ENCODE peak calls at places on chromosomes 4 and X, in five cellular contexts. Y is neuronal stem cell, W is IMR-90, C is Karpas-422, B is AG04450. M is an unnamed sample.

GRCh38 chr4:52102587-52102986 is 51.5 kb downstream of the SPATA18 start:
- DNase-seq in Y (no peak), W (peak; percentile 23), C (peak; percentile 65), B (no peak), M (no peak)

GRCh38 chr4:56619160-56619559 is 61.9 kb downstream of the HOPX start:
- DNase-seq in Y (no peak), W (peak; percentile 58), C (no peak), B (no peak), M (peak; percentile 79)

GRCh38 chr4:114595207-114595606 is 3.4 kb upstream of the UGT8 start:
- DNase-seq in Y (no peak), W (no peak), C (no peak), B (no peak), M (no peak)

GRCh38 chr4:4640692-4641091 is 98.8 kb upstream of the STX18 start:
- DNase-seq in Y (no peak), W (no peak), C (no peak), B (no peak), M (no peak)

GRCh38 chr4:4869380-4869723 is 9.9 kb downstream of the MSX1 start:
- DNase-seq in Y (peak; percentile 8), W (no peak), C (no peak), B (no peak), M (no peak)

GRCh38 chr4:185920691-185921260 is 108.8 kb upstream of the SORBS2 start:
- DNase-seq in Y (no peak), W (no peak), C (no peak), B (no peak), M (no peak)

GRCh38 chr4:20430555-20430954 is 178.8 kb downstream of the SLIT2 start:
- DNase-seq in Y (no peak), W (peak; percentile 69), C (no peak), B (peak; percentile 48), M (no peak)

GRCh38 chrX:15854080-15854655 is 445 bp downstream of the AP1S2 start:
- DNase-seq in Y (peak; percentile 51), W (no peak), C (peak; percentile 78), B (no peak), M (peak; percentile 35)

GRCh38 chrX:97334850-97335249 is 451.1 kb downstream of the RPA4 start:
- DNase-seq in Y (no peak), W (no peak), C (peak; percentile 62), B (no peak), M (no peak)

GRCh38 chr4:187940299-187940698 is 55.3 kb upstream of the ZFP42 start:
- DNase-seq in Y (no peak), W (peak; percentile 58), C (no peak), B (no peak), M (no peak)

GRCh38 chr4:90904018-90904417 is 776.8 kb downstream of the CCSER1 start:
- DNase-seq in Y (no peak), W (no peak), C (no peak), B (no peak), M (no peak)

GRCh38 chrX:149871940-149872339 is 9.0 kb upstream of the MAGEA8 start:
- DNase-seq in Y (no peak), W (no peak), C (peak; percentile 78), B (no peak), M (no peak)

GRCh38 chrX:118216488-118216887 is 99.9 kb upstream of the KLHL13 start:
- DNase-seq in Y (no peak), W (no peak), C (no peak), B (no peak), M (no peak)

GRCh38 chr4:23667659-23668058 is 222.2 kb downstream of the PPARGC1A start:
- DNase-seq in Y (no peak), W (no peak), C (no peak), B (no peak), M (no peak)

GRCh38 chr4:132227349-132228165 is 921.5 kb upstream of the PCDH10 start:
- DNase-seq in Y (no peak), W (peak; percentile 2), C (peak; percentile 55), B (no peak), M (no peak)

GRCh38 chr4:125322363-125322730 is 7.6 kb downstream of the FAT4 start:
- DNase-seq in Y (no peak), W (peak; percentile 35), C (no peak), B (no peak), M (no peak)

GRCh38 chr4:124737619-124738018 is 25.1 kb upstream of the ANKRD50 start:
- DNase-seq in Y (no peak), W (no peak), C (no peak), B (no peak), M (no peak)

GRCh38 chr4:56049428-56050212 is 100.9 kb downstream of the CEP135 start:
- DNase-seq in Y (peak; percentile 43), W (no peak), C (peak; percentile 57), B (no peak), M (peak; percentile 36)

DNA sequence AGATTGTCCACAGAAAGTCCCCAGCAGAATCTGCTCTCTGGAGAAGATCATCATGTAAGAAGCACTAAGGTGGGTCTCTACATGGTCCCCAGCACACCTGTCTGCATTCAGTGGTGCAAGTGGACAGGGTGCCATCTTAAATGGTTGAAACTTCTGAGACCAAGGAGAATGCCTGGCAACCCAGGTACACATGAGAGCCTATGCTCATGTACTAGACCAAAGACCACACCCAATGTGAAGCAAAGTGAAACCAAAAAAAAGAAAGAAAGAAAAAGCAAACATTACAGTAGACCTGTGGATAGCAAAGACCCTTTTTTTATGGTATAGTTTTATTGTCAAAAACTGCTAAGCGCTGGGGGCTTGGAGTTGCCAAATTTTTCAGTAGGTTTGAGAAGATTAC is 15.0 kb downstream of the CD40LG start:
- DNase-seq in Y (no peak), W (no peak), C (no peak), B (no peak), M (peak; percentile 57)
- H3K9me3 ChIP-seq in Y (no peaks in the 10 kb centered on the region), W (peaks cover 4% of the 10 kb centered on the region), C (no peaks in the 10 kb centered on the region), B (no peaks in the 10 kb centered on the region), M (no peaks in the 10 kb centered on the region)

GRCh38 chrX:106874075-106874474 is 29.1 kb downstream of the RIPPLY1 start:
- DNase-seq in Y (no peak), W (peak; percentile 42), C (peak; percentile 80), B (no peak), M (peak; percentile 54)
- H3K9me3 ChIP-seq in Y (no peaks in the 10 kb centered on the region), W (no peaks in the 10 kb centered on the region), C (no peaks in the 10 kb centered on the region), B (no peaks in the 10 kb centered on the region), M (no peaks in the 10 kb centered on the region)

DNA sequence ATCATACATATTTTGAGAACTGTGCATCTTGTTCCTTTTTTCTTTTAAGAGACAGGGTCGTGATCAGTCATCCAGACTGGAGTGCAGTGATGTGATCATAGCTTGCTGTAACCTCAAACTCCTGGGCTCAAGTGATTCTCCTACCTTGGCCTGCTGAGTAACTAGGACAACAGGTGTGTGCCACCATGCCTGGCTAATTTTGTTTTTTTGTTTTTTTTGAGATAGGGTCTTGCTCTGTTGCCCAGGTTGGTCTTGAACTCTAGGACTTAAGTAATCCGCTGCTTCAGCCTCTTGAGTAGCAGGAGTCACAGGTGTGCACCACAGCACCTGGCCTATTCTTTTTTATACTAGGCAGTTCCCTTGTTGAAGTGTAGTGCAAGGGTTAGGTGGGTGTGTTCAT is 24.6 kb downstream of the KDM6A start:
- DNase-seq in Y (no peak), W (no peak), C (no peak), B (no peak), M (no peak)
- H3K9me3 ChIP-seq in Y (peaks cover 3% of the 10 kb centered on the region), W (no peaks in the 10 kb centered on the region), C (no peaks in the 10 kb centered on the region), B (peaks cover 2% of the 10 kb centered on the region), M (no peaks in the 10 kb centered on the region)

GRCh38 chrX:9515464-9515863 is 50.6 kb downstream of the TBL1X start:
- DNase-seq in Y (no peak), W (no peak), C (no peak), B (no peak), M (no peak)

GRCh38 chrX:9516635-9517034 is 51.8 kb downstream of the TBL1X start:
- DNase-seq in Y (no peak), W (no peak), C (no peak), B (no peak), M (no peak)

GRCh38 chrX:9517062-9517461 is 52.2 kb downstream of the TBL1X start:
- DNase-seq in Y (no peak), W (no peak), C (no peak), B (no peak), M (no peak)

GRCh38 chrX:9518896-9519295 is 54.0 kb downstream of the TBL1X start:
- DNase-seq in Y (no peak), W (no peak), C (no peak), B (no peak), M (no peak)

GRCh38 chrX:9515973-9516538 is 51.2 kb downstream of the TBL1X start:
- DNase-seq in Y (no peak), W (no peak), C (no peak), B (no peak), M (no peak)
- H3K9me3 ChIP-seq in Y (no peaks in the 10 kb centered on the region), W (no peaks in the 10 kb centered on the region), C (no peaks in the 10 kb centered on the region), B (no peaks in the 10 kb centered on the region), M (no peaks in the 10 kb centered on the region)

GRCh38 chrX:39299615-39300014 is 498.4 kb downstream of the MID1IP1 start:
- DNase-seq in Y (no peak), W (no peak), C (no peak), B (no peak), M (no peak)
- H3K9me3 ChIP-seq in Y (no peaks in the 10 kb centered on the region), W (peaks cover 10% of the 10 kb centered on the region), C (no peaks in the 10 kb centered on the region), B (no peaks in the 10 kb centered on the region), M (no peaks in the 10 kb centered on the region)

GRCh38 chr4:29972121-29972520 is 748.0 kb upstream of the PCDH7 start:
- DNase-seq in Y (no peak), W (peak; percentile 44), C (no peak), B (no peak), M (no peak)
- H3K9me3 ChIP-seq in Y (no peaks in the 10 kb centered on the region), W (peaks cover 2% of the 10 kb centered on the region), C (peaks cover 29% of the 10 kb centered on the region), B (no peaks in the 10 kb centered on the region), M (no peaks in the 10 kb centered on the region)

GRCh38 chr4:151934766-151935165 is 174.0 kb upstream of the GATB start:
- DNase-seq in Y (no peak), W (no peak), C (no peak), B (no peak), M (no peak)
- H3K9me3 ChIP-seq in Y (no peaks in the 10 kb centered on the region), W (no peaks in the 10 kb centered on the region), C (no peaks in the 10 kb centered on the region), B (no peaks in the 10 kb centered on the region), M (no peaks in the 10 kb centered on the region)

GRCh38 chr4:29596228-29596627 is 1123.9 kb upstream of the PCDH7 start:
- DNase-seq in Y (no peak), W (no peak), C (no peak), B (no peak), M (no peak)
- H3K9me3 ChIP-seq in Y (no peaks in the 10 kb centered on the region), W (no peaks in the 10 kb centered on the region), C (peaks cover 24% of the 10 kb centered on the region), B (no peaks in the 10 kb centered on the region), M (no peaks in the 10 kb centered on the region)